ENCODE peak calls at places on chromosomes 3 and 15, in nine cellular contexts. One of them, this sample, is unnamed.

GRCh38 chr3:153159771-153160397 is 2.1 kb upstream of the RAP2B start:
- DNase-seq in body of pancreas: no peak
- DNase-seq in HT-29: no peak
- DNase-seq in endothelial cell: no peak
- DNase-seq in NCI-H1092: no peak
- DNase-seq in naive thymus-derived CD8-positive, alpha-beta T cell: no peak
- DNase-seq in GM12892: no peak
- DNase-seq in AG10803: no peak
- DNase-seq in stimulated activated naive CD8-positive, alpha-beta T cell treated with anti-CD3 and anti-CD28 coated beads, Interleukin-15, amount 100 ng/mL, for 72 hours: no peak
- DNase-seq in this sample: no peak

GRCh38 chr15:95874625-95875024 is 455.9 kb upstream of the NR2F2 start:
- DNase-seq in body of pancreas: no peak
- DNase-seq in HT-29: no peak
- DNase-seq in endothelial cell: no peak
- DNase-seq in NCI-H1092: no peak
- DNase-seq in naive thymus-derived CD8-positive, alpha-beta T cell: no peak
- DNase-seq in GM12892: no peak
- DNase-seq in AG10803: no peak
- DNase-seq in stimulated activated naive CD8-positive, alpha-beta T cell treated with anti-CD3 and anti-CD28 coated beads, Interleukin-15, amount 100 ng/mL, for 72 hours: no peak
- DNase-seq in this sample: no peak

GRCh38 chr3:42123012-42123581 is 31.9 kb downstream of the TRAK1 start:
- DNase-seq in body of pancreas: no peak
- DNase-seq in HT-29: no peak
- DNase-seq in endothelial cell: peak; percentile 20
- DNase-seq in NCI-H1092: no peak
- DNase-seq in naive thymus-derived CD8-positive, alpha-beta T cell: no peak
- DNase-seq in GM12892: no peak
- DNase-seq in AG10803: peak; percentile 45
- DNase-seq in stimulated activated naive CD8-positive, alpha-beta T cell treated with anti-CD3 and anti-CD28 coated beads, Interleukin-15, amount 100 ng/mL, for 72 hours: no peak
- DNase-seq in this sample: peak; percentile 60

GRCh38 chr3:178195824-178196223 is 340.4 kb upstream of the KCNMB2 start:
- DNase-seq in body of pancreas: no peak
- DNase-seq in HT-29: no peak
- DNase-seq in endothelial cell: no peak
- DNase-seq in NCI-H1092: no peak
- DNase-seq in naive thymus-derived CD8-positive, alpha-beta T cell: no peak
- DNase-seq in GM12892: no peak
- DNase-seq in AG10803: peak; percentile 68
- DNase-seq in stimulated activated naive CD8-positive, alpha-beta T cell treated with anti-CD3 and anti-CD28 coated beads, Interleukin-15, amount 100 ng/mL, for 72 hours: no peak
- DNase-seq in this sample: no peak

GRCh38 chr3:170863768-170864167 is 6.2 kb downstream of the RPL22L1 start:
- DNase-seq in body of pancreas: no peak
- DNase-seq in HT-29: no peak
- DNase-seq in endothelial cell: no peak
- DNase-seq in NCI-H1092: no peak
- DNase-seq in naive thymus-derived CD8-positive, alpha-beta T cell: no peak
- DNase-seq in GM12892: no peak
- DNase-seq in AG10803: no peak
- DNase-seq in stimulated activated naive CD8-positive, alpha-beta T cell treated with anti-CD3 and anti-CD28 coated beads, Interleukin-15, amount 100 ng/mL, for 72 hours: no peak
- DNase-seq in this sample: no peak

GRCh38 chr3:156750191-156750873 is 75.8 kb upstream of the LEKR1 start:
- DNase-seq in body of pancreas: no peak
- DNase-seq in HT-29: peak; percentile 66
- DNase-seq in endothelial cell: no peak
- DNase-seq in NCI-H1092: no peak
- DNase-seq in naive thymus-derived CD8-positive, alpha-beta T cell: no peak
- DNase-seq in GM12892: no peak
- DNase-seq in AG10803: peak; percentile 68
- DNase-seq in stimulated activated naive CD8-positive, alpha-beta T cell treated with anti-CD3 and anti-CD28 coated beads, Interleukin-15, amount 100 ng/mL, for 72 hours: no peak
- DNase-seq in this sample: no peak

GRCh38 chr15:57458255-57458850 is 82.0 kb downstream of the CGNL1 start:
- DNase-seq in body of pancreas: no peak
- DNase-seq in HT-29: no peak
- DNase-seq in endothelial cell: peak; percentile 19
- DNase-seq in NCI-H1092: no peak
- DNase-seq in naive thymus-derived CD8-positive, alpha-beta T cell: no peak
- DNase-seq in GM12892: no peak
- DNase-seq in AG10803: no peak
- DNase-seq in stimulated activated naive CD8-positive, alpha-beta T cell treated with anti-CD3 and anti-CD28 coated beads, Interleukin-15, amount 100 ng/mL, for 72 hours: no peak
- DNase-seq in this sample: no peak

GRCh38 chr3:62571916-62572315 is 198.6 kb upstream of the FEZF2 start:
- DNase-seq in body of pancreas: no peak
- DNase-seq in HT-29: no peak
- DNase-seq in endothelial cell: no peak
- DNase-seq in NCI-H1092: no peak
- DNase-seq in naive thymus-derived CD8-positive, alpha-beta T cell: no peak
- DNase-seq in GM12892: no peak
- DNase-seq in AG10803: no peak
- DNase-seq in stimulated activated naive CD8-positive, alpha-beta T cell treated with anti-CD3 and anti-CD28 coated beads, Interleukin-15, amount 100 ng/mL, for 72 hours: no peak
- DNase-seq in this sample: no peak

GRCh38 chr3:100781311-100781710 is 72.0 kb downstream of the TFG start:
- DNase-seq in body of pancreas: no peak
- DNase-seq in HT-29: no peak
- DNase-seq in endothelial cell: no peak
- DNase-seq in NCI-H1092: no peak
- DNase-seq in naive thymus-derived CD8-positive, alpha-beta T cell: no peak
- DNase-seq in GM12892: no peak
- DNase-seq in AG10803: peak; percentile 52
- DNase-seq in stimulated activated naive CD8-positive, alpha-beta T cell treated with anti-CD3 and anti-CD28 coated beads, Interleukin-15, amount 100 ng/mL, for 72 hours: no peak
- DNase-seq in this sample: no peak

GRCh38 chr3:153614131-153614530 is 452.1 kb downstream of the RAP2B start:
- DNase-seq in body of pancreas: no peak
- DNase-seq in HT-29: no peak
- DNase-seq in endothelial cell: no peak
- DNase-seq in NCI-H1092: no peak
- DNase-seq in naive thymus-derived CD8-positive, alpha-beta T cell: no peak
- DNase-seq in GM12892: no peak
- DNase-seq in AG10803: peak; percentile 78
- DNase-seq in stimulated activated naive CD8-positive, alpha-beta T cell treated with anti-CD3 and anti-CD28 coated beads, Interleukin-15, amount 100 ng/mL, for 72 hours: no peak
- DNase-seq in this sample: no peak

GRCh38 chr3:32340039-32340438 is 51.6 kb upstream of the CMTM7 start:
- DNase-seq in body of pancreas: peak; percentile 26
- DNase-seq in HT-29: peak; percentile 35
- DNase-seq in endothelial cell: peak; percentile 33
- DNase-seq in NCI-H1092: no peak
- DNase-seq in naive thymus-derived CD8-positive, alpha-beta T cell: peak; percentile 34
- DNase-seq in GM12892: peak; percentile 21
- DNase-seq in AG10803: peak; percentile 7
- DNase-seq in stimulated activated naive CD8-positive, alpha-beta T cell treated with anti-CD3 and anti-CD28 coated beads, Interleukin-15, amount 100 ng/mL, for 72 hours: peak; percentile 20
- DNase-seq in this sample: peak; percentile 48

GRCh38 chr15:84883433-84883832 is 1.0 kb upstream of the SLC28A1 start:
- DNase-seq in body of pancreas: no peak
- DNase-seq in HT-29: no peak
- DNase-seq in endothelial cell: no peak
- DNase-seq in NCI-H1092: no peak
- DNase-seq in naive thymus-derived CD8-positive, alpha-beta T cell: no peak
- DNase-seq in GM12892: no peak
- DNase-seq in AG10803: no peak
- DNase-seq in stimulated activated naive CD8-positive, alpha-beta T cell treated with anti-CD3 and anti-CD28 coated beads, Interleukin-15, amount 100 ng/mL, for 72 hours: no peak
- DNase-seq in this sample: no peak

GRCh38 chr3:183774631-183775030 is 50.7 kb downstream of the MAP6D1 start:
- DNase-seq in body of pancreas: no peak
- DNase-seq in HT-29: no peak
- DNase-seq in endothelial cell: no peak
- DNase-seq in NCI-H1092: no peak
- DNase-seq in naive thymus-derived CD8-positive, alpha-beta T cell: no peak
- DNase-seq in GM12892: no peak
- DNase-seq in AG10803: peak; percentile 79
- DNase-seq in stimulated activated naive CD8-positive, alpha-beta T cell treated with anti-CD3 and anti-CD28 coated beads, Interleukin-15, amount 100 ng/mL, for 72 hours: no peak
- DNase-seq in this sample: no peak

GRCh38 chr15:47383102-47383501 is 334.2 kb upstream of the SEMA6D start:
- DNase-seq in body of pancreas: no peak
- DNase-seq in HT-29: no peak
- DNase-seq in endothelial cell: no peak
- DNase-seq in NCI-H1092: no peak
- DNase-seq in naive thymus-derived CD8-positive, alpha-beta T cell: no peak
- DNase-seq in GM12892: no peak
- DNase-seq in AG10803: no peak
- DNase-seq in stimulated activated naive CD8-positive, alpha-beta T cell treated with anti-CD3 and anti-CD28 coated beads, Interleukin-15, amount 100 ng/mL, for 72 hours: no peak
- DNase-seq in this sample: no peak

GRCh38 chr3:98954806-98955205 is 53.3 kb upstream of the DCBLD2 start:
- DNase-seq in body of pancreas: no peak
- DNase-seq in HT-29: no peak
- DNase-seq in endothelial cell: no peak
- DNase-seq in NCI-H1092: no peak
- DNase-seq in naive thymus-derived CD8-positive, alpha-beta T cell: no peak
- DNase-seq in GM12892: no peak
- DNase-seq in AG10803: peak; percentile 82
- DNase-seq in stimulated activated naive CD8-positive, alpha-beta T cell treated with anti-CD3 and anti-CD28 coated beads, Interleukin-15, amount 100 ng/mL, for 72 hours: no peak
- DNase-seq in this sample: no peak

GRCh38 chr3:119827209-119827608 is 45.3 kb downstream of the NR1I2 start:
- DNase-seq in body of pancreas: no peak
- DNase-seq in HT-29: no peak
- DNase-seq in endothelial cell: no peak
- DNase-seq in NCI-H1092: no peak
- DNase-seq in naive thymus-derived CD8-positive, alpha-beta T cell: no peak
- DNase-seq in GM12892: no peak
- DNase-seq in AG10803: no peak
- DNase-seq in stimulated activated naive CD8-positive, alpha-beta T cell treated with anti-CD3 and anti-CD28 coated beads, Interleukin-15, amount 100 ng/mL, for 72 hours: no peak
- DNase-seq in this sample: no peak

GRCh38 chr3:185813691-185814215 is 11.1 kb downstream of the IGF2BP2 start:
- DNase-seq in body of pancreas: no peak
- DNase-seq in HT-29: no peak
- DNase-seq in endothelial cell: no peak
- DNase-seq in NCI-H1092: no peak
- DNase-seq in naive thymus-derived CD8-positive, alpha-beta T cell: no peak
- DNase-seq in GM12892: no peak
- DNase-seq in AG10803: peak; percentile 83
- DNase-seq in stimulated activated naive CD8-positive, alpha-beta T cell treated with anti-CD3 and anti-CD28 coated beads, Interleukin-15, amount 100 ng/mL, for 72 hours: no peak
- DNase-seq in this sample: no peak

GRCh38 chr3:108838411-108838810 is 15.8 kb downstream of the TRAT1 start:
- DNase-seq in body of pancreas: no peak
- DNase-seq in HT-29: no peak
- DNase-seq in endothelial cell: no peak
- DNase-seq in NCI-H1092: no peak
- DNase-seq in naive thymus-derived CD8-positive, alpha-beta T cell: no peak
- DNase-seq in GM12892: no peak
- DNase-seq in AG10803: no peak
- DNase-seq in stimulated activated naive CD8-positive, alpha-beta T cell treated with anti-CD3 and anti-CD28 coated beads, Interleukin-15, amount 100 ng/mL, for 72 hours: no peak
- DNase-seq in this sample: no peak

GRCh38 chr15:38899300-38899699 is 334.7 kb upstream of the RASGRP1 start:
- DNase-seq in body of pancreas: no peak
- DNase-seq in HT-29: no peak
- DNase-seq in endothelial cell: no peak
- DNase-seq in NCI-H1092: no peak
- DNase-seq in naive thymus-derived CD8-positive, alpha-beta T cell: no peak
- DNase-seq in GM12892: no peak
- DNase-seq in AG10803: no peak
- DNase-seq in stimulated activated naive CD8-positive, alpha-beta T cell treated with anti-CD3 and anti-CD28 coated beads, Interleukin-15, amount 100 ng/mL, for 72 hours: no peak
- DNase-seq in this sample: no peak

GRCh38 chr3:171841620-171842000 is 1.5 kb upstream of the TMEM212 start:
- DNase-seq in body of pancreas: no peak
- DNase-seq in HT-29: no peak
- DNase-seq in endothelial cell: no peak
- DNase-seq in NCI-H1092: no peak
- DNase-seq in naive thymus-derived CD8-positive, alpha-beta T cell: no peak
- DNase-seq in GM12892: no peak
- DNase-seq in AG10803: peak; percentile 48
- DNase-seq in stimulated activated naive CD8-positive, alpha-beta T cell treated with anti-CD3 and anti-CD28 coated beads, Interleukin-15, amount 100 ng/mL, for 72 hours: no peak
- DNase-seq in this sample: no peak

GRCh38 chr3:170524072-170524471 is 61.8 kb downstream of the SLC7A14 start:
- DNase-seq in body of pancreas: no peak
- DNase-seq in HT-29: no peak
- DNase-seq in endothelial cell: no peak
- DNase-seq in NCI-H1092: peak; percentile 15
- DNase-seq in naive thymus-derived CD8-positive, alpha-beta T cell: no peak
- DNase-seq in GM12892: no peak
- DNase-seq in AG10803: no peak
- DNase-seq in stimulated activated naive CD8-positive, alpha-beta T cell treated with anti-CD3 and anti-CD28 coated beads, Interleukin-15, amount 100 ng/mL, for 72 hours: no peak
- DNase-seq in this sample: no peak

GRCh38 chr3:59764131-59764530 is 714.3 kb upstream of the CFAP20DC start:
- DNase-seq in body of pancreas: no peak
- DNase-seq in HT-29: no peak
- DNase-seq in endothelial cell: no peak
- DNase-seq in NCI-H1092: peak; percentile 8
- DNase-seq in naive thymus-derived CD8-positive, alpha-beta T cell: no peak
- DNase-seq in GM12892: no peak
- DNase-seq in AG10803: peak; percentile 79
- DNase-seq in stimulated activated naive CD8-positive, alpha-beta T cell treated with anti-CD3 and anti-CD28 coated beads, Interleukin-15, amount 100 ng/mL, for 72 hours: no peak
- DNase-seq in this sample: no peak

GRCh38 chr3:193960485-193961172 is 175.3 kb upstream of the HES1 start:
- DNase-seq in body of pancreas: no peak
- DNase-seq in HT-29: peak; percentile 81
- DNase-seq in endothelial cell: no peak
- DNase-seq in NCI-H1092: no peak
- DNase-seq in naive thymus-derived CD8-positive, alpha-beta T cell: no peak
- DNase-seq in GM12892: no peak
- DNase-seq in AG10803: no peak
- DNase-seq in stimulated activated naive CD8-positive, alpha-beta T cell treated with anti-CD3 and anti-CD28 coated beads, Interleukin-15, amount 100 ng/mL, for 72 hours: no peak
- DNase-seq in this sample: peak; percentile 84

GRCh38 chr3:109685084-109686079 is 348.0 kb upstream of the DPPA4 start:
- DNase-seq in body of pancreas: peak; percentile 97
- DNase-seq in HT-29: peak; percentile 85
- DNase-seq in endothelial cell: no peak
- DNase-seq in NCI-H1092: no peak
- DNase-seq in naive thymus-derived CD8-positive, alpha-beta T cell: no peak
- DNase-seq in GM12892: no peak
- DNase-seq in AG10803: peak; percentile 97
- DNase-seq in stimulated activated naive CD8-positive, alpha-beta T cell treated with anti-CD3 and anti-CD28 coated beads, Interleukin-15, amount 100 ng/mL, for 72 hours: no peak
- DNase-seq in this sample: peak; percentile 10

GRCh38 chr3:23648326-23648964 is 157.3 kb upstream of the UBE2E1 start:
- DNase-seq in body of pancreas: no peak
- DNase-seq in HT-29: peak; percentile 15
- DNase-seq in endothelial cell: no peak
- DNase-seq in NCI-H1092: no peak
- DNase-seq in naive thymus-derived CD8-positive, alpha-beta T cell: no peak
- DNase-seq in GM12892: no peak
- DNase-seq in AG10803: peak; percentile 47
- DNase-seq in stimulated activated naive CD8-positive, alpha-beta T cell treated with anti-CD3 and anti-CD28 coated beads, Interleukin-15, amount 100 ng/mL, for 72 hours: no peak
- DNase-seq in this sample: no peak

GRCh38 chr3:59542276-59542675 is 492.5 kb upstream of the CFAP20DC start:
- DNase-seq in body of pancreas: no peak
- DNase-seq in HT-29: no peak
- DNase-seq in endothelial cell: no peak
- DNase-seq in NCI-H1092: no peak
- DNase-seq in naive thymus-derived CD8-positive, alpha-beta T cell: no peak
- DNase-seq in GM12892: no peak
- DNase-seq in AG10803: no peak
- DNase-seq in stimulated activated naive CD8-positive, alpha-beta T cell treated with anti-CD3 and anti-CD28 coated beads, Interleukin-15, amount 100 ng/mL, for 72 hours: no peak
- DNase-seq in this sample: no peak

GRCh38 chr15:52505141-52505540 is 23.5 kb downstream of the MYO5A start:
- DNase-seq in body of pancreas: no peak
- DNase-seq in HT-29: no peak
- DNase-seq in endothelial cell: no peak
- DNase-seq in NCI-H1092: no peak
- DNase-seq in naive thymus-derived CD8-positive, alpha-beta T cell: no peak
- DNase-seq in GM12892: no peak
- DNase-seq in AG10803: no peak
- DNase-seq in stimulated activated naive CD8-positive, alpha-beta T cell treated with anti-CD3 and anti-CD28 coated beads, Interleukin-15, amount 100 ng/mL, for 72 hours: no peak
- DNase-seq in this sample: no peak

GRCh38 chr15:50820808-50821382 is 55.4 kb upstream of the SPPL2A start:
- DNase-seq in body of pancreas: no peak
- DNase-seq in HT-29: no peak
- DNase-seq in endothelial cell: no peak
- DNase-seq in NCI-H1092: no peak
- DNase-seq in naive thymus-derived CD8-positive, alpha-beta T cell: no peak
- DNase-seq in GM12892: no peak
- DNase-seq in AG10803: no peak
- DNase-seq in stimulated activated naive CD8-positive, alpha-beta T cell treated with anti-CD3 and anti-CD28 coated beads, Interleukin-15, amount 100 ng/mL, for 72 hours: no peak
- DNase-seq in this sample: no peak

GRCh38 chr3:98962189-98962930 is 60.9 kb upstream of the DCBLD2 start:
- DNase-seq in body of pancreas: no peak
- DNase-seq in HT-29: peak; percentile 76
- DNase-seq in endothelial cell: no peak
- DNase-seq in NCI-H1092: no peak
- DNase-seq in naive thymus-derived CD8-positive, alpha-beta T cell: no peak
- DNase-seq in GM12892: no peak
- DNase-seq in AG10803: peak; percentile 75
- DNase-seq in stimulated activated naive CD8-positive, alpha-beta T cell treated with anti-CD3 and anti-CD28 coated beads, Interleukin-15, amount 100 ng/mL, for 72 hours: no peak
- DNase-seq in this sample: no peak

GRCh38 chr3:156602424-156602823 is 47.5 kb upstream of the SSR3 start:
- DNase-seq in body of pancreas: no peak
- DNase-seq in HT-29: no peak
- DNase-seq in endothelial cell: no peak
- DNase-seq in NCI-H1092: no peak
- DNase-seq in naive thymus-derived CD8-positive, alpha-beta T cell: no peak
- DNase-seq in GM12892: no peak
- DNase-seq in AG10803: no peak
- DNase-seq in stimulated activated naive CD8-positive, alpha-beta T cell treated with anti-CD3 and anti-CD28 coated beads, Interleukin-15, amount 100 ng/mL, for 72 hours: no peak
- DNase-seq in this sample: no peak

GRCh38 chr3:184015381-184016019 is 2.2 kb downstream of the ABCC5 start:
- DNase-seq in body of pancreas: no peak
- DNase-seq in HT-29: no peak
- DNase-seq in endothelial cell: no peak
- DNase-seq in NCI-H1092: no peak
- DNase-seq in naive thymus-derived CD8-positive, alpha-beta T cell: no peak
- DNase-seq in GM12892: no peak
- DNase-seq in AG10803: no peak
- DNase-seq in stimulated activated naive CD8-positive, alpha-beta T cell treated with anti-CD3 and anti-CD28 coated beads, Interleukin-15, amount 100 ng/mL, for 72 hours: no peak
- DNase-seq in this sample: no peak

This sample was measured in prostate gland.